ENCODE peak calls at places on chromosomes 1 and 21, in nine cellular contexts. U is A549, F is H54, T is ovary, W is IMR-90, B is GM12878, C is endothelial cell of umbilical vein, E is right lobe of liver, X is suprapubic skin. D is an unnamed sample.

GRCh38 chr1:184373155-184373554 is 13.7 kb upstream of the C1orf21 start:
- DNase-seq in U (no peak), F (no peak), T (no peak), W (no peak), B (no peak), C (no peak), E (no peak), X (no peak), D (no peak)

GRCh38 chr1:8349961-8350360 is 32.0 kb downstream of the SLC45A1 start:
- DNase-seq in U (no peak), F (no peak), T (peak; percentile 63), W (no peak), B (no peak), C (no peak), E (no peak), X (peak; percentile 75), D (no peak)

GRCh38 chr1:40532844-40533424 is 1.5 kb downstream of the ZNF684 start:
- DNase-seq in U (peak; percentile 33), F (peak; percentile 35), T (no peak), W (peak; percentile 55), B (peak; percentile 45), C (peak; percentile 75), E (no peak), X (no peak), D (peak; percentile 70)

GRCh38 chr1:14543191-14543849 is 55.2 kb upstream of the KAZN start:
- DNase-seq in U (no peak), F (no peak), T (no peak), W (peak; percentile 15), B (no peak), C (no peak), E (no peak), X (no peak), D (no peak)

GRCh38 chr1:59214764-59215208 is 82.1 kb upstream of the FGGY start:
- DNase-seq in U (no peak), F (no peak), T (no peak), W (peak; percentile 74), B (no peak), C (no peak), E (peak; percentile 85), X (no peak), D (no peak)

GRCh38 chr1:180151508-180151907 is 3.2 kb upstream of the QSOX1 start:
- DNase-seq in U (peak; percentile 41), F (peak; percentile 73), T (no peak), W (peak; percentile 95), B (no peak), C (peak; percentile 92), E (no peak), X (no peak), D (no peak)

GRCh38 chr1:197913495-197914276 is 3.5 kb upstream of the LHX9 start:
- DNase-seq in U (no peak), F (no peak), T (no peak), W (no peak), B (no peak), C (no peak), E (no peak), X (no peak), D (no peak)

GRCh38 chr1:228770779-228771223 is 35.5 kb downstream of the RHOU start:
- DNase-seq in U (no peak), F (no peak), T (no peak), W (no peak), B (no peak), C (no peak), E (no peak), X (no peak), D (no peak)

GRCh38 chr1:5516756-5517155 is 475.5 kb downstream of the NPHP4 start:
- DNase-seq in U (no peak), F (no peak), T (no peak), W (no peak), B (no peak), C (no peak), E (no peak), X (peak; percentile 30), D (no peak)

GRCh38 chr1:55476445-55477015 is 261.4 kb upstream of the USP24 start:
- DNase-seq in U (no peak), F (no peak), T (no peak), W (no peak), B (no peak), C (no peak), E (no peak), X (no peak), D (no peak)

GRCh38 chr21:25561668-25562641 is 45.3 kb downstream of the MRPL39 start:
- DNase-seq in U (no peak), F (peak; percentile 47), T (peak; percentile 45), W (peak; percentile 82), B (peak; percentile 66), C (peak; percentile 82), E (peak; percentile 62), X (peak; percentile 64), D (peak; percentile 60)

GRCh38 chr1:26913754-26914619 is at the start of gene NR0B2:
- DNase-seq in U (no peak), F (no peak), T (no peak), W (no peak), B (no peak), C (peak; percentile 12), E (peak; percentile 97), X (no peak), D (peak; percentile 77)

GRCh38 chr1:234433563-234434285 is 45.3 kb downstream of the TARBP1 start:
- DNase-seq in U (no peak), F (peak; percentile 15), T (no peak), W (peak; percentile 81), B (peak; percentile 26), C (peak; percentile 38), E (no peak), X (no peak), D (peak; percentile 5)

GRCh38 chr1:203622486-203622885 is 4.1 kb upstream of the ATP2B4 start:
- DNase-seq in U (no peak), F (no peak), T (no peak), W (no peak), B (no peak), C (no peak), E (no peak), X (no peak), D (no peak)

GRCh38 chr1:203624341-203624712 is 2.3 kb upstream of the ATP2B4 start:
- DNase-seq in U (no peak), F (no peak), T (no peak), W (no peak), B (no peak), C (no peak), E (no peak), X (no peak), D (peak; percentile 31)

GRCh38 chr1:203615182-203615581 is 11.4 kb upstream of the ATP2B4 start:
- DNase-seq in U (no peak), F (no peak), T (no peak), W (no peak), B (no peak), C (no peak), E (no peak), X (no peak), D (no peak)

GRCh38 chr1:203621559-203622130 is 5.0 kb upstream of the ATP2B4 start:
- DNase-seq in U (no peak), F (no peak), T (no peak), W (no peak), B (no peak), C (no peak), E (no peak), X (no peak), D (no peak)

DNA sequence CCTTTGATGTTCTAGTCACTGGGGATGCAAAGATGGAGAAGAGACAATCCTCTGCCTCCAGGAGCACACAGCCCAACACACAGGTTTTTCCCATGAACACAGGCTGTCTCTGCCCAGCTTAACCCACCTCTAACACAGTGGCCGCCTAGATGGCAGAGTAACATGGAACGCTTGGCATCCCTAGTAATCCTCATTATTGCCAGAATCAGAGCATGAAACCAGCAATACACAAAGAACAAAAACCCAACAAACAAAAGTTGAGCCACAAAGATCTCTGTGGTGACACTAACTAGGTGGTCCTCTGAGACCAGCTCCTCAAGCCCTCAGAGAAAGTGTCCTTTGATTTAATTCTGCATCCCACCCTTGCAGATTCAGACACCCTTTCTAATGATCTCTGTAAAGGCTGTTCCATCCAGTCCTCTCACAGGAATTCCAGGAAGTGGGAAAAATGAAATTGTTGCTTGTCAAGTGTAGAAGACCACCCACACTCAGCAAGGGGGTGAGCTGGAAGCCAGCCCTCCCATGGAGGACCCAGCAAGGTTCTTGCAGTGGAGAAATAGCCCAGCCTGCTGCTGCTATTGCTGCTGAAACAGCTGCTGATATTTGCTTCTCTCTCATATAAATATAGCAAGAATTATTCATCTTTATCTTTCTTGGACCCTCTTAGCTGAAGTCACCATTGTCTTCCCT is 7.4 kb upstream of the ATP2B4 start:
- DNase-seq in U (no peak), F (no peak), T (no peak), W (no peak), B (no peak), C (no peak), E (no peak), X (no peak), D (no peak)
- TF ChIP-seq POLR2A in U (no peak), F (no peak), T (no peak), W (no peak), B (no peak), C (no peak), E (no peak), X (no peak), D (no peak)

GRCh38 chr1:36306210-36306901 is at the start of gene SH3D21:
- DNase-seq in U (no peak), F (no peak), T (peak; percentile 51), W (no peak), B (no peak), C (peak; percentile 20), E (peak; percentile 79), X (peak; percentile 72), D (peak; percentile 58)
- TF ChIP-seq POLR2A in U (no peak), F (no peak), T (no peak), W (no peak), B (no peak), C (no peak), E (no peak), X (no peak), D (no peak)

GRCh38 chr1:3625151-3625907 is 514 bp downstream of the TPRG1L start:
- DNase-seq in U (peak; percentile 36), F (no peak), T (no peak), W (peak; percentile 39), B (no peak), C (peak; percentile 71), E (peak; percentile 76), X (no peak), D (peak; percentile 94)
- TF ChIP-seq POLR2A in U (no peak), F (no peak), T (no peak), W (no peak), B (no peak), C (no peak), E (peak; percentile 14), X (no peak), D (peak; percentile 34)

GRCh38 chr1:110112656-110113055 is 413 bp downstream of the UBL4B start:
- DNase-seq in U (no peak), F (no peak), T (no peak), W (no peak), B (no peak), C (no peak), E (no peak), X (no peak), D (no peak)

GRCh38 chr1:110111081-110111480 is 1.2 kb upstream of the UBL4B start:
- DNase-seq in U (no peak), F (no peak), T (no peak), W (no peak), B (no peak), C (no peak), E (no peak), X (no peak), D (no peak)

GRCh38 chr1:110113551-110113950 is 1.3 kb downstream of the UBL4B start:
- DNase-seq in U (no peak), F (no peak), T (no peak), W (no peak), B (no peak), C (no peak), E (no peak), X (no peak), D (no peak)

GRCh38 chr1:110114173-110114572 is 1.9 kb downstream of the UBL4B start:
- DNase-seq in U (no peak), F (no peak), T (no peak), W (no peak), B (no peak), C (no peak), E (peak; percentile 16), X (no peak), D (no peak)

GRCh38 chr1:110112143-110112542 is at the start of gene UBL4B:
- DNase-seq in U (no peak), F (no peak), T (no peak), W (no peak), B (no peak), C (no peak), E (no peak), X (no peak), D (no peak)
- TF ChIP-seq POLR2A in U (no peak), F (no peak), T (no peak), W (no peak), B (no peak), C (no peak), E (no peak), X (no peak), D (no peak)